ENCODE peak calls at places on chromosomes 2 and 18, in ten cellular contexts. One of them, this sample, is unnamed. For H3K4me1, the result is how much of the 10 kb centered on the place peaks cover.

GRCh38 chr18:36828157-36828629 is 609 bp downstream of the TPGS2 start:
- DNase-seq in prostate gland: peak
- DNase-seq in adrenal gland: peak
- DNase-seq in Karpas-422: peak
- DNase-seq in lung: peak
- DNase-seq in IMR-90: peak
- DNase-seq in breast epithelium: no peak
- DNase-seq in adipocyte: peak
- DNase-seq in A549: no peak
- DNase-seq in cardiac muscle cell: no peak
- DNase-seq in this sample: no peak

GRCh38 chr18:11034816-11035215 is 114.6 kb downstream of the PIEZO2 start:
- DNase-seq in prostate gland: no peak
- DNase-seq in lung: no peak
- DNase-seq in adipocyte: no peak
- DNase-seq in cardiac muscle cell: no peak
- DNase-seq in Karpas-422: no peak
- DNase-seq in adrenal gland: peak
- DNase-seq in A549: no peak
- DNase-seq in IMR-90: peak
- DNase-seq in breast epithelium: no peak
- DNase-seq in this sample: no peak

GRCh38 chr18:59264651-59265245 is 8.5 kb downstream of the RAX start:
- DNase-seq in A549: no peak
- DNase-seq in lung: no peak
- DNase-seq in Karpas-422: no peak
- DNase-seq in prostate gland: no peak
- DNase-seq in adrenal gland: no peak
- DNase-seq in breast epithelium: no peak
- DNase-seq in cardiac muscle cell: no peak
- DNase-seq in IMR-90: no peak
- DNase-seq in adipocyte: no peak
- DNase-seq in this sample: no peak

GRCh38 chr18:10094154-10094553 is 180.3 kb downstream of the VAPA start:
- DNase-seq in breast epithelium: no peak
- DNase-seq in lung: no peak
- DNase-seq in Karpas-422: no peak
- DNase-seq in adrenal gland: peak
- DNase-seq in A549: no peak
- DNase-seq in adipocyte: peak
- DNase-seq in IMR-90: peak
- DNase-seq in prostate gland: no peak
- DNase-seq in cardiac muscle cell: no peak
- DNase-seq in this sample: no peak

GRCh38 chr18:23133860-23134779 is 1.2 kb upstream of the CABLES1 start:
- DNase-seq in cardiac muscle cell: peak
- DNase-seq in IMR-90: no peak
- DNase-seq in adrenal gland: no peak
- DNase-seq in prostate gland: peak
- DNase-seq in Karpas-422: no peak
- DNase-seq in A549: peak
- DNase-seq in lung: peak
- DNase-seq in breast epithelium: peak
- DNase-seq in adipocyte: no peak
- DNase-seq in this sample: no peak

GRCh38 chr2:85911836-85912692 is 23.3 kb upstream of the ST3GAL5 start:
- DNase-seq in cardiac muscle cell: no peak
- DNase-seq in adipocyte: peak
- DNase-seq in IMR-90: peak
- DNase-seq in prostate gland: no peak
- DNase-seq in breast epithelium: no peak
- DNase-seq in A549: no peak
- DNase-seq in lung: no peak
- DNase-seq in Karpas-422: no peak
- DNase-seq in adrenal gland: peak
- DNase-seq in this sample: no peak

GRCh38 chr2:192500550-192501200 is 305.9 kb upstream of the TMEFF2 start:
- DNase-seq in adrenal gland: no peak
- DNase-seq in lung: no peak
- DNase-seq in A549: no peak
- DNase-seq in IMR-90: peak
- DNase-seq in adipocyte: peak
- DNase-seq in Karpas-422: no peak
- DNase-seq in cardiac muscle cell: no peak
- DNase-seq in breast epithelium: no peak
- DNase-seq in prostate gland: peak
- DNase-seq in this sample: no peak

GRCh38 chr2:223297788-223298187 is 245.8 kb downstream of the KCNE4 start:
- DNase-seq in adipocyte: peak
- DNase-seq in cardiac muscle cell: no peak
- DNase-seq in breast epithelium: no peak
- DNase-seq in Karpas-422: no peak
- DNase-seq in A549: no peak
- DNase-seq in lung: no peak
- DNase-seq in prostate gland: no peak
- DNase-seq in IMR-90: no peak
- DNase-seq in adrenal gland: no peak
- DNase-seq in this sample: no peak

GRCh38 chr2:206423147-206423546 is 20.2 kb upstream of the ADAM23 start:
- DNase-seq in adipocyte: no peak
- DNase-seq in IMR-90: no peak
- DNase-seq in cardiac muscle cell: no peak
- DNase-seq in prostate gland: no peak
- DNase-seq in adrenal gland: peak
- DNase-seq in A549: peak
- DNase-seq in Karpas-422: peak
- DNase-seq in lung: no peak
- DNase-seq in breast epithelium: no peak
- DNase-seq in this sample: no peak

GRCh38 chr2:146677280-146677679 is 1167.5 kb upstream of the ACVR2A start:
- DNase-seq in A549: no peak
- DNase-seq in adipocyte: no peak
- DNase-seq in cardiac muscle cell: peak
- DNase-seq in adrenal gland: no peak
- DNase-seq in Karpas-422: no peak
- DNase-seq in IMR-90: peak
- DNase-seq in lung: no peak
- DNase-seq in prostate gland: no peak
- DNase-seq in breast epithelium: no peak
- DNase-seq in this sample: no peak

GRCh38 chr2:215912299-215912842 is 101.0 kb downstream of the MREG start:
- DNase-seq in cardiac muscle cell: no peak
- DNase-seq in A549: no peak
- DNase-seq in breast epithelium: no peak
- DNase-seq in lung: no peak
- DNase-seq in prostate gland: no peak
- DNase-seq in Karpas-422: no peak
- DNase-seq in adipocyte: no peak
- DNase-seq in adrenal gland: no peak
- DNase-seq in IMR-90: no peak
- DNase-seq in this sample: no peak

GRCh38 chr2:120559401-120559800 is 176.3 kb upstream of the GLI2 start:
- DNase-seq in A549: no peak
- DNase-seq in adrenal gland: no peak
- DNase-seq in breast epithelium: no peak
- DNase-seq in prostate gland: no peak
- DNase-seq in cardiac muscle cell: no peak
- DNase-seq in adipocyte: peak
- DNase-seq in lung: no peak
- DNase-seq in IMR-90: peak
- DNase-seq in Karpas-422: no peak
- DNase-seq in this sample: no peak

DNA sequence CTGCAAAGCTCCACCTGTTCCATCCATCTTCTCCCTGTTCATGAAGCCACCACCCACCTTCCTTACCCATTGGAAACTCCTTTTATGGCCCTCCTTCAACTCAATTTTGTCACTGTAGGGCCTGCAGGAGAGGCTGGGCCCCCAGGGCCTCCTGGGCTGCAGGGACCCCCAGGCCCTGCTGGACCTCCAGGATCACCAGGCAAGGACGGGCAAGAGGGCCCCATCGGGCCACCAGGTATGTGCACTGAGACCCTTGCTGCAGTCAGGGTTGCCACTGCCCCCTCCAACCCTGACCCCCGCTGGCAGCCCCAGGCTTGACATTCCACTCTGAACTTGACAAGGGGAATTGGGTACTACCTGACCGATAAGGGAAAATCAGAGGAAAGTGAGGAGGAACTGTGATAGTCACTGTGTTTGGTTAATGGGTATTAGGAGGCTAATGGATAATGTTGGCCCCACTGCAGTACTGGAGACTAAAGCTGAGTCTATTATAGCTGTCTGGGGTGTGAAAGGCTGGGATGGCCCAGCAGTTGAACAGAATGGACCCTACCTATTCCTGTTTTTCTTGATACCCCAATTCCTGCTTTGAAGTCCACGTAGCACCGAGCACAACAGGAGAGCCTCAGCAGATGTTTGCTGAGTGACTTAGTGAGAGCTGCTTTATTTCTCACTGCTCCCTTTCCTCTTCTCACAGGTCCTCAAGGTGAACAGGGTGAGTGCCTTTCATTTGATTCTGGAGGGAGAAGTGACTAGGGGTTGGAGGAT is 2.1 kb upstream of the KHK start:
- DNase-seq in adrenal gland: no peak
- DNase-seq in lung: no peak
- DNase-seq in breast epithelium: no peak
- DNase-seq in prostate gland: no peak
- DNase-seq in Karpas-422: no peak
- DNase-seq in adipocyte: no peak
- DNase-seq in A549: no peak
- DNase-seq in cardiac muscle cell: no peak
- DNase-seq in IMR-90: no peak
- DNase-seq in this sample: no peak
- H3K4me1 ChIP-seq in adrenal gland: under half
- H3K4me1 ChIP-seq in lung: under half
- H3K4me1 ChIP-seq in breast epithelium: under half
- H3K4me1 ChIP-seq in prostate gland: under half
- H3K4me1 ChIP-seq in Karpas-422: under half
- H3K4me1 ChIP-seq in adipocyte: under half
- H3K4me1 ChIP-seq in A549: under half
- H3K4me1 ChIP-seq in cardiac muscle cell: under half
- H3K4me1 ChIP-seq in IMR-90: under half
- H3K4me1 ChIP-seq in this sample: half or more

GRCh38 chr2:98236935-98237334 is 109.3 kb upstream of the CNGA3 start:
- DNase-seq in IMR-90: no peak
- DNase-seq in Karpas-422: no peak
- DNase-seq in adipocyte: no peak
- DNase-seq in A549: no peak
- DNase-seq in lung: no peak
- DNase-seq in prostate gland: no peak
- DNase-seq in adrenal gland: no peak
- DNase-seq in breast epithelium: no peak
- DNase-seq in cardiac muscle cell: no peak
- DNase-seq in this sample: no peak

GRCh38 chr2:98234763-98235162 is 111.5 kb upstream of the CNGA3 start:
- DNase-seq in cardiac muscle cell: no peak
- DNase-seq in breast epithelium: no peak
- DNase-seq in Karpas-422: peak
- DNase-seq in lung: no peak
- DNase-seq in IMR-90: no peak
- DNase-seq in adipocyte: no peak
- DNase-seq in adrenal gland: no peak
- DNase-seq in prostate gland: no peak
- DNase-seq in A549: no peak
- DNase-seq in this sample: no peak

DNA sequence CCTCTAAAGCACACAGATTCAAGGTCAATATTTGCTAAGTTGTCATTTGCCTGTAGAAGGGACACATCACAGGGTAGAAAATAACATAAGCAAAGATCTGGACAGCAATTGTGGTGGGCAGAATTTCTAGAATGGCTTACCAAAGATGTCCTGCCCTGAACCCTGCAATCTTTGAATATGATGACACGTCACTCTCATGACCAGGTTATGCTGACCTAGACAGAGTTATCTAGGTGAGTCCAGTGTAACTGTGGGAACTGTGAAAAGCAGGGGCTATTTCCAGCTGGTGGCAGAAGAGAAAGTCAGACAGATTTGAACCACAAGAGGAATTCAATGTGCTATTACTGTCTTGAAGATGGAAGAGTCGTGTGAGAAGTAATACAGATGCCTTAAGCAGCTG is 112.3 kb upstream of the CNGA3 start:
- DNase-seq in cardiac muscle cell: no peak
- DNase-seq in breast epithelium: no peak
- DNase-seq in A549: no peak
- DNase-seq in prostate gland: no peak
- DNase-seq in adipocyte: no peak
- DNase-seq in Karpas-422: no peak
- DNase-seq in adrenal gland: no peak
- DNase-seq in lung: no peak
- DNase-seq in IMR-90: no peak
- DNase-seq in this sample: no peak
- H3K4me1 ChIP-seq in cardiac muscle cell: under half
- H3K4me1 ChIP-seq in breast epithelium: under half
- H3K4me1 ChIP-seq in A549: under half
- H3K4me1 ChIP-seq in prostate gland: under half
- H3K4me1 ChIP-seq in adipocyte: under half
- H3K4me1 ChIP-seq in Karpas-422: under half
- H3K4me1 ChIP-seq in adrenal gland: under half
- H3K4me1 ChIP-seq in lung: under half
- H3K4me1 ChIP-seq in IMR-90: under half
- H3K4me1 ChIP-seq in this sample: under half

GRCh38 chr2:197499594-197500502 is at the start of the genes HSPD1 and HSPE1:
- DNase-seq in prostate gland: peak
- DNase-seq in IMR-90: peak
- DNase-seq in lung: peak
- DNase-seq in breast epithelium: peak
- DNase-seq in Karpas-422: peak
- DNase-seq in A549: peak
- DNase-seq in adrenal gland: peak
- DNase-seq in adipocyte: peak
- DNase-seq in cardiac muscle cell: peak
- DNase-seq in this sample: peak
- H3K4me1 ChIP-seq in prostate gland: under half
- H3K4me1 ChIP-seq in IMR-90: under half
- H3K4me1 ChIP-seq in lung: under half
- H3K4me1 ChIP-seq in breast epithelium: under half
- H3K4me1 ChIP-seq in Karpas-422: under half
- H3K4me1 ChIP-seq in A549: under half
- H3K4me1 ChIP-seq in adrenal gland: half or more
- H3K4me1 ChIP-seq in adipocyte: under half
- H3K4me1 ChIP-seq in cardiac muscle cell: under half
- H3K4me1 ChIP-seq in this sample: half or more

GRCh38 chr2:190863946-190864345 is 16.7 kb upstream of the GLS start:
- DNase-seq in Karpas-422: peak
- DNase-seq in breast epithelium: no peak
- DNase-seq in prostate gland: no peak
- DNase-seq in IMR-90: no peak
- DNase-seq in adipocyte: no peak
- DNase-seq in adrenal gland: no peak
- DNase-seq in lung: peak
- DNase-seq in cardiac muscle cell: peak
- DNase-seq in A549: no peak
- DNase-seq in this sample: no peak
- H3K4me1 ChIP-seq in Karpas-422: under half
- H3K4me1 ChIP-seq in breast epithelium: under half
- H3K4me1 ChIP-seq in prostate gland: under half
- H3K4me1 ChIP-seq in IMR-90: under half
- H3K4me1 ChIP-seq in adipocyte: half or more
- H3K4me1 ChIP-seq in adrenal gland: under half
- H3K4me1 ChIP-seq in lung: under half
- H3K4me1 ChIP-seq in cardiac muscle cell: under half
- H3K4me1 ChIP-seq in A549: half or more
- H3K4me1 ChIP-seq in this sample: under half

This sample was measured in left ventricle myocardium inferior.